ENCODE peak calls at places on chromosome 12, in ten cellular contexts. O is kidney; V is GM23248; S is astrocyte; N is IMR-90; J is CD4-positive, alpha-beta T cell; R is HCT116; E is DND-41; A is heart right ventricle; U is naive thymus-derived CD4-positive, alpha-beta T cell. Q is an unnamed sample. For H3K9me3, the result is how much of the 10 kb centered on the place peaks cover.

GRCh38 chr12:121222847-121223246 is 12.9 kb downstream of the P2RX4 start:
- DNase-seq in A (no peak), O (peak), R (no peak), U (no peak), E (no peak), V (no peak), S (no peak), N (no peak), J (no peak), Q (no peak)

GRCh38 chr12:94145231-94145979 is 3.0 kb upstream of the PLXNC1 start:
- DNase-seq in S (peak), E (no peak), R (peak), O (no peak), U (no peak), A (no peak), J (no peak), V (peak), N (peak), Q (peak)

GRCh38 chr12:33012226-33012625 is 115.6 kb upstream of the PKP2 start:
- DNase-seq in A (no peak), R (no peak), J (no peak), V (no peak), U (no peak), S (no peak), E (no peak), O (no peak), N (no peak), Q (no peak)

GRCh38 chr12:83575326-83575725 is 888.6 kb downstream of the TMTC2 start:
- DNase-seq in U (no peak), S (no peak), A (no peak), O (no peak), J (no peak), E (no peak), R (no peak), V (no peak), N (no peak), Q (no peak)

GRCh38 chr12:132077322-132078100 is 66.6 kb downstream of the DDX51 start:
- DNase-seq in V (no peak), U (no peak), J (no peak), O (no peak), N (no peak), R (no peak), S (no peak), A (no peak), E (no peak), Q (no peak)

GRCh38 chr12:10279937-10280336 is 27.7 kb upstream of the KLRD1 start:
- DNase-seq in O (no peak), U (no peak), N (no peak), A (no peak), V (no peak), E (no peak), R (no peak), J (no peak), S (no peak), Q (no peak)

GRCh38 chr12:49900371-49900770 is 3.3 kb downstream of the FAIM2 start:
- DNase-seq in N (no peak), U (no peak), A (no peak), E (no peak), R (no peak), J (no peak), O (peak), S (no peak), V (no peak), Q (no peak)

GRCh38 chr12:100434177-100434576 is 39.5 kb upstream of the NR1H4 start:
- DNase-seq in J (no peak), O (no peak), N (no peak), V (no peak), A (no peak), E (no peak), R (no peak), U (no peak), S (no peak), Q (no peak)

GRCh38 chr12:79119796-79120195 is 255.2 kb downstream of the SYT1 start:
- DNase-seq in V (no peak), S (no peak), R (no peak), U (no peak), E (no peak), J (no peak), N (no peak), O (no peak), A (no peak), Q (no peak)

GRCh38 chr12:120249266-120249874 is 16.2 kb downstream of the PXN start:
- DNase-seq in S (no peak), V (no peak), A (peak), O (no peak), E (no peak), J (no peak), N (no peak), U (no peak), R (no peak), Q (no peak)

GRCh38 chr12:46452061-46452615 is 79.6 kb upstream of the SLC38A2 start:
- DNase-seq in R (peak), J (no peak), A (no peak), N (peak), E (no peak), V (peak), O (no peak), S (peak), U (no peak), Q (no peak)

GRCh38 chr12:43336962-43337555 is 214.9 kb downstream of the ADAMTS20 start:
- DNase-seq in N (peak), R (peak), V (peak), O (no peak), U (no peak), A (no peak), S (peak), J (no peak), E (no peak), Q (no peak)

GRCh38 chr12:131102991-131103609 is 149.4 kb downstream of the ADGRD1 start:
- DNase-seq in N (no peak), V (no peak), R (no peak), O (peak), A (no peak), J (no peak), U (no peak), E (no peak), S (no peak), Q (no peak)

GRCh38 chr12:642633-643477 is 20.4 kb downstream of the NINJ2 start:
- DNase-seq in O (peak), J (peak), S (peak), U (peak), V (peak), N (peak), A (peak), R (no peak), E (peak), Q (peak)

GRCh38 chr12:636632-637031 is 26.6 kb downstream of the NINJ2 start:
- DNase-seq in S (no peak), E (no peak), V (no peak), R (no peak), J (no peak), U (no peak), N (no peak), A (no peak), O (no peak), Q (no peak)

GRCh38 chr12:639988-640387 is 23.3 kb downstream of the NINJ2 start:
- DNase-seq in R (no peak), J (no peak), N (no peak), O (no peak), S (no peak), E (no peak), U (no peak), A (no peak), V (no peak), Q (no peak)

GRCh38 chr12:638948-639557 is 24.2 kb downstream of the NINJ2 start:
- DNase-seq in U (peak), J (no peak), E (no peak), R (no peak), S (no peak), V (no peak), O (no peak), A (no peak), N (no peak), Q (no peak)

DNA sequence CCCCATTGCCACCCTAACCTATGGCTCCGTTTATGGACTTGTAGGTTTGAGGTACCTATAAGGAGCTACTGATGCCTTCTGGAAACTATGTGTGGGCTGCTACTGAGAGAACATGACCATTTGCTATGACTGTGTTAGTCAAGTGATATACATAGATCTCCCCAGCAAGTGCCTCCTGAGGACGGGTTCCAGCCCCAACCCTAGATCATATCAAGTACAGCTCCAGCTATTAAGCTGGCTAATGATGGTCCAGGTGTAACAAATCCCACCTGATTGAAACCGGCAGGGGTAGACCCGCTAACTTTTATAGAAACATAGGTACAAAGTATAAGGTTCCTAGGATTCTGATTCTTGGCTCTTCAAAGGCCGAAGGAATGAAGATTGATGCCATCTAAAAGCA is 23.7 kb downstream of the NINJ2 start:
- DNase-seq in E (no peak), N (no peak), A (no peak), J (no peak), U (no peak), O (no peak), V (no peak), R (no peak), S (no peak), Q (no peak)
- H3K27ac ChIP-seq in E (no peak), N (no peak), A (peak), J (peak), U (peak), O (no peak), V (no peak), R (no peak), S (no peak), Q (no peak)

GRCh38 chr12:34600592-34601462 is 578.5 kb downstream of the ALG10 start:
- DNase-seq in S (no peak), U (no peak), J (no peak), V (no peak), A (no peak), E (no peak), O (peak), R (no peak), N (no peak), Q (no peak)

GRCh38 chr12:34598851-34599529 is 576.7 kb downstream of the ALG10 start:
- DNase-seq in J (no peak), S (no peak), N (no peak), E (no peak), U (no peak), A (no peak), R (no peak), O (peak), V (no peak), Q (no peak)

GRCh38 chr12:34601689-34602088 is 579.4 kb downstream of the ALG10 start:
- DNase-seq in S (no peak), N (no peak), A (no peak), V (no peak), R (no peak), J (no peak), O (peak), U (no peak), E (no peak), Q (no peak)

GRCh38 chr12:34598352-34598827 is 576.1 kb downstream of the ALG10 start:
- DNase-seq in J (no peak), R (no peak), N (no peak), S (no peak), U (no peak), A (no peak), E (no peak), O (peak), V (no peak), Q (no peak)

GRCh38 chr12:34599530-34600513 is 577.5 kb downstream of the ALG10 start:
- DNase-seq in E (no peak), O (peak), S (no peak), R (no peak), U (no peak), V (no peak), N (no peak), J (no peak), A (no peak), Q (no peak)
- H3K9me3 ChIP-seq in E (half or more), O (under half), S (under half), R (under half), U (under half), V (under half), N (half or more), J (half or more), A (under half), Q (under half)

GRCh38 chr12:104764225-104765073 is 193.6 kb downstream of the SLC41A2 start:
- DNase-seq in V (no peak), J (no peak), A (no peak), R (no peak), U (peak), O (no peak), S (no peak), N (no peak), E (no peak), Q (no peak)

GRCh38 chr12:104763163-104763805 is 194.8 kb downstream of the SLC41A2 start:
- DNase-seq in R (no peak), N (peak), A (no peak), S (no peak), E (no peak), J (no peak), U (no peak), O (no peak), V (peak), Q (no peak)

GRCh38 chr12:104772336-104772735 is 185.8 kb downstream of the SLC41A2 start:
- DNase-seq in V (no peak), J (no peak), R (no peak), O (no peak), N (no peak), E (no peak), S (no peak), A (no peak), U (no peak), Q (no peak)

GRCh38 chr12:104768033-104768432 is 190.1 kb downstream of the SLC41A2 start:
- DNase-seq in U (no peak), R (no peak), V (no peak), J (no peak), S (no peak), A (no peak), N (no peak), E (no peak), O (no peak), Q (no peak)

GRCh38 chr12:104769207-104769606 is 188.9 kb downstream of the SLC41A2 start:
- DNase-seq in E (no peak), A (no peak), V (no peak), R (no peak), U (no peak), O (no peak), S (no peak), N (no peak), J (no peak), Q (no peak)
- H3K27ac ChIP-seq in E (no peak), A (no peak), V (no peak), R (no peak), U (no peak), O (no peak), S (no peak), N (no peak), J (no peak), Q (no peak)

DNA sequence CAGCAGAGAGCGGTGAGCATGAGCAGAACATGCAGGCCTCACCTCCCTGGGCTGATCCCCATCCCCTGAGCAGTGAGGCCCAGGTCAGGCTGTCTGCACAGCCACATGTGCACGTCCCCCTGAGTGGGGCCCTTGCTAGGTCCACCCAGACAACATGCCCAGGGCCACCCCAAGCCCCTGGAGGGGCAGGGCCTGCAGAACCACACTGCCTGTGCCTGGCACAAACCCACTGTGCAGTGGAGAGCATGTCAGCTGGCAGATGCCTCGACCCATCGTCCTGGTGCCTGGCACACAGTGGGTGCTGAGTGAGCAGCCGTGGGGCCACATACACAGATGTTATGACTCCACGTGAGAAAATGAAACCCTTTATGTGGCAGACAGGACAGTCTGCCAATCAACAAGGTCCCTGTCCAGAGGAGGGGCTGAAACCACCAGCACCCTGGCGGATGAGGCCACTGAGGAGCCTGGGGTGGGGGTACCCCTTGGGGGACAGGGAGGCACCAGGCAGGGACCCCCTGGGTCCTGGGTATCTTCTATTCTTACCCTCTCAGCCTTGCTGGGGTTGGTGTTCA is 8.3 kb downstream of the ANHX start:
- DNase-seq in V (no peak), U (no peak), J (no peak), O (no peak), R (no peak), N (no peak), A (no peak), E (no peak), S (no peak), Q (no peak)
- H3K9me3 ChIP-seq in V (under half), U (under half), J (under half), O (under half), R (under half), N (half or more), A (under half), E (under half), S (under half), Q (under half)

Q was measured in SJCRH30.